ENCODE peak calls at places on chromosomes 13 and 19, in five cellular contexts. One of them, this sample, is unnamed.
A peak's percentile ranks its signal among the peaks of the same experiment; 100 is the strongest.

GRCh38 chr19:35261356-35262100 is 7.2 kb upstream of the USF2 start:
- DNase-seq in prostate gland: no peak
- DNase-seq in breast epithelium: peak; percentile 3
- DNase-seq in stomach: peak; percentile 17
- DNase-seq in Peyer's patch: peak; percentile 44
- DNase-seq in this sample: no peak

GRCh38 chr13:66558511-66558910 is 671.6 kb downstream of the PCDH9 start:
- DNase-seq in prostate gland: no peak
- DNase-seq in breast epithelium: no peak
- DNase-seq in stomach: no peak
- DNase-seq in Peyer's patch: no peak
- DNase-seq in this sample: no peak

GRCh38 chr13:32650705-32651311 is 64.6 kb downstream of the PDS5B start:
- DNase-seq in prostate gland: peak; percentile 23
- DNase-seq in breast epithelium: no peak
- DNase-seq in stomach: peak; percentile 59
- DNase-seq in Peyer's patch: no peak
- DNase-seq in this sample: peak; percentile 82

GRCh38 chr13:42328672-42329071 is 56.7 kb downstream of the AKAP11 start:
- DNase-seq in prostate gland: no peak
- DNase-seq in breast epithelium: no peak
- DNase-seq in stomach: no peak
- DNase-seq in Peyer's patch: no peak
- DNase-seq in this sample: no peak

GRCh38 chr19:40862785-40863184 is 12.5 kb upstream of the CYP2A6 start:
- DNase-seq in prostate gland: no peak
- DNase-seq in breast epithelium: no peak
- DNase-seq in stomach: no peak
- DNase-seq in Peyer's patch: no peak
- DNase-seq in this sample: no peak

GRCh38 chr13:75857291-75857690 is 221.2 kb downstream of the LMO7 start:
- DNase-seq in prostate gland: no peak
- DNase-seq in breast epithelium: no peak
- DNase-seq in stomach: no peak
- DNase-seq in Peyer's patch: no peak
- DNase-seq in this sample: no peak

GRCh38 chr13:60790620-60791019 is 393.6 kb downstream of the TDRD3 start:
- DNase-seq in prostate gland: no peak
- DNase-seq in breast epithelium: no peak
- DNase-seq in stomach: peak; percentile 25
- DNase-seq in Peyer's patch: no peak
- DNase-seq in this sample: no peak

GRCh38 chr19:38452430-38453366 is 19.2 kb downstream of the RYR1 start:
- DNase-seq in prostate gland: no peak
- DNase-seq in breast epithelium: no peak
- DNase-seq in stomach: no peak
- DNase-seq in Peyer's patch: no peak
- DNase-seq in this sample: no peak

GRCh38 chr13:21657538-21657937 is 13.3 kb upstream of the FGF9 start:
- DNase-seq in prostate gland: no peak
- DNase-seq in breast epithelium: no peak
- DNase-seq in stomach: no peak
- DNase-seq in Peyer's patch: no peak
- DNase-seq in this sample: peak; percentile 23

GRCh38 chr19:13843104-13843921 is 33.6 kb upstream of the NANOS3 start:
- DNase-seq in prostate gland: peak; percentile 76
- DNase-seq in breast epithelium: peak; percentile 84
- DNase-seq in stomach: peak; percentile 78
- DNase-seq in Peyer's patch: peak; percentile 70
- DNase-seq in this sample: no peak

GRCh38 chr19:31648347-31648746 is 299.1 kb upstream of the TSHZ3 start:
- DNase-seq in prostate gland: no peak
- DNase-seq in breast epithelium: no peak
- DNase-seq in stomach: no peak
- DNase-seq in Peyer's patch: no peak
- DNase-seq in this sample: no peak

GRCh38 chr13:43348397-43348796 is 325.0 kb downstream of the DNAJC15 start:
- DNase-seq in prostate gland: no peak
- DNase-seq in breast epithelium: no peak
- DNase-seq in stomach: no peak
- DNase-seq in Peyer's patch: no peak
- DNase-seq in this sample: no peak

GRCh38 chr19:45428385-45429231 is 4.9 kb upstream of the ERCC1 start:
- DNase-seq in prostate gland: no peak
- DNase-seq in breast epithelium: no peak
- DNase-seq in stomach: peak; percentile 38
- DNase-seq in Peyer's patch: no peak
- DNase-seq in this sample: peak; percentile 45

GRCh38 chr19:48448563-48448962 is 2.8 kb downstream of the GRWD1 start:
- DNase-seq in prostate gland: no peak
- DNase-seq in breast epithelium: no peak
- DNase-seq in stomach: no peak
- DNase-seq in Peyer's patch: no peak
- DNase-seq in this sample: no peak

GRCh38 chr13:92590503-92590908 is 636.1 kb upstream of the GPC6 start:
- DNase-seq in prostate gland: no peak
- DNase-seq in breast epithelium: no peak
- DNase-seq in stomach: no peak
- DNase-seq in Peyer's patch: no peak
- DNase-seq in this sample: no peak

GRCh38 chr19:50721441-50722137 is 1.6 kb upstream of the CLEC11A start:
- DNase-seq in prostate gland: no peak
- DNase-seq in breast epithelium: no peak
- DNase-seq in stomach: no peak
- DNase-seq in Peyer's patch: no peak
- DNase-seq in this sample: no peak

GRCh38 chr13:48828962-48829405 is 146.7 kb upstream of the FNDC3A start:
- DNase-seq in prostate gland: no peak
- DNase-seq in breast epithelium: no peak
- DNase-seq in stomach: no peak
- DNase-seq in Peyer's patch: no peak
- DNase-seq in this sample: no peak

GRCh38 chr19:34260771-34261173 is 6.4 kb downstream of the GARRE1 start:
- DNase-seq in prostate gland: no peak
- DNase-seq in breast epithelium: no peak
- DNase-seq in stomach: no peak
- DNase-seq in Peyer's patch: no peak
- DNase-seq in this sample: no peak

GRCh38 chr13:83449666-83450395 is 432.4 kb downstream of the SLITRK1 start:
- DNase-seq in prostate gland: no peak
- DNase-seq in breast epithelium: no peak
- DNase-seq in stomach: no peak
- DNase-seq in Peyer's patch: no peak
- DNase-seq in this sample: no peak

GRCh38 chr13:99542788-99543406 is 41.6 kb downstream of the TM9SF2 start:
- DNase-seq in prostate gland: no peak
- DNase-seq in breast epithelium: no peak
- DNase-seq in stomach: no peak
- DNase-seq in Peyer's patch: no peak
- DNase-seq in this sample: no peak

GRCh38 chr13:90867336-90867683 is 480.2 kb upstream of the MIR17HG start:
- DNase-seq in prostate gland: peak; percentile 38
- DNase-seq in breast epithelium: peak; percentile 52
- DNase-seq in stomach: peak; percentile 37
- DNase-seq in Peyer's patch: peak; percentile 67
- DNase-seq in this sample: peak; percentile 57

GRCh38 chr19:19821366-19822147 is at the start of gene ZNF506:
- DNase-seq in prostate gland: peak; percentile 99
- DNase-seq in breast epithelium: peak; percentile 100
- DNase-seq in stomach: peak; percentile 100
- DNase-seq in Peyer's patch: peak; percentile 96
- DNase-seq in this sample: peak; percentile 85
- TF ChIP-seq POLR2A in prostate gland: peak; percentile 73
- TF ChIP-seq POLR2A in breast epithelium: peak; percentile 88
- TF ChIP-seq POLR2A in stomach: no peak
- TF ChIP-seq POLR2A in Peyer's patch: peak; percentile 84
- TF ChIP-seq POLR2A in this sample: peak; percentile 57

GRCh38 chr19:18867199-18867598 is 28.8 kb downstream of the CERS1 start:
- DNase-seq in prostate gland: no peak
- DNase-seq in breast epithelium: no peak
- DNase-seq in stomach: no peak
- DNase-seq in Peyer's patch: no peak
- DNase-seq in this sample: no peak

GRCh38 chr19:18867751-18868150 is 28.2 kb downstream of the CERS1 start:
- DNase-seq in prostate gland: no peak
- DNase-seq in breast epithelium: no peak
- DNase-seq in stomach: no peak
- DNase-seq in Peyer's patch: no peak
- DNase-seq in this sample: no peak

GRCh38 chr19:18865106-18865972 is 30.6 kb downstream of the CERS1 start:
- DNase-seq in prostate gland: no peak
- DNase-seq in breast epithelium: no peak
- DNase-seq in stomach: no peak
- DNase-seq in Peyer's patch: no peak
- DNase-seq in this sample: no peak

GRCh38 chr19:18866800-18867123 is 29.2 kb downstream of the CERS1 start:
- DNase-seq in prostate gland: no peak
- DNase-seq in breast epithelium: no peak
- DNase-seq in stomach: no peak
- DNase-seq in Peyer's patch: no peak
- DNase-seq in this sample: no peak

GRCh38 chr19:18865973-18866799 is 29.8 kb downstream of the CERS1 start:
- DNase-seq in prostate gland: peak; percentile 46
- DNase-seq in breast epithelium: no peak
- DNase-seq in stomach: peak; percentile 67
- DNase-seq in Peyer's patch: peak; percentile 77
- DNase-seq in this sample: peak; percentile 74
- TF ChIP-seq POLR2A in prostate gland: no peak
- TF ChIP-seq POLR2A in breast epithelium: no peak
- TF ChIP-seq POLR2A in stomach: no peak
- TF ChIP-seq POLR2A in Peyer's patch: no peak
- TF ChIP-seq POLR2A in this sample: no peak

GRCh38 chr13:24270639-24271131 is 38.7 kb upstream of the C1QTNF9 start:
- DNase-seq in prostate gland: no peak
- DNase-seq in breast epithelium: no peak
- DNase-seq in stomach: peak; percentile 61
- DNase-seq in Peyer's patch: peak; percentile 73
- DNase-seq in this sample: peak; percentile 64
- TF ChIP-seq POLR2A in prostate gland: no peak
- TF ChIP-seq POLR2A in breast epithelium: no peak
- TF ChIP-seq POLR2A in stomach: no peak
- TF ChIP-seq POLR2A in Peyer's patch: peak; percentile 25
- TF ChIP-seq POLR2A in this sample: peak; percentile 73

DNA sequence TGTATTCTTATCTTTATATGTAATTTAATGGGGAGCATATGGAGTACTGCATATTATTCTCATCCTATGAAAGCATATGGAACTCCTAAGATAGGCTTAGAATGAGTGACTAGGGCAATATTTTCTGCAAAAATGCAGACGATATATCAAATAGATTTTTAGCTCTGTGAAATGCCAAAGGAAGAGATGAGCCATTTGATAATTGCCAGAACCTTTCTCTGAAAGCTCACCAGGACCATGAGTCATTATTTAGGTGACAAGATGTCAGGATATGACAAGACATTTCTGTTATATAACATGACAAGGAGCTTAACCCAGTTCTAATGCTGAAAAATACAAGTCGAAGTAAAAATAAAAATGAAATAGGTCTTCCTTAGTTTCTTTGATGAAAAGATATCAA is 145.0 kb downstream of the SLITRK6 start:
- DNase-seq in prostate gland: no peak
- DNase-seq in breast epithelium: no peak
- DNase-seq in stomach: no peak
- DNase-seq in Peyer's patch: no peak
- DNase-seq in this sample: no peak
- TF ChIP-seq POLR2A in prostate gland: no peak
- TF ChIP-seq POLR2A in breast epithelium: no peak
- TF ChIP-seq POLR2A in stomach: no peak
- TF ChIP-seq POLR2A in Peyer's patch: no peak
- TF ChIP-seq POLR2A in this sample: no peak

DNA sequence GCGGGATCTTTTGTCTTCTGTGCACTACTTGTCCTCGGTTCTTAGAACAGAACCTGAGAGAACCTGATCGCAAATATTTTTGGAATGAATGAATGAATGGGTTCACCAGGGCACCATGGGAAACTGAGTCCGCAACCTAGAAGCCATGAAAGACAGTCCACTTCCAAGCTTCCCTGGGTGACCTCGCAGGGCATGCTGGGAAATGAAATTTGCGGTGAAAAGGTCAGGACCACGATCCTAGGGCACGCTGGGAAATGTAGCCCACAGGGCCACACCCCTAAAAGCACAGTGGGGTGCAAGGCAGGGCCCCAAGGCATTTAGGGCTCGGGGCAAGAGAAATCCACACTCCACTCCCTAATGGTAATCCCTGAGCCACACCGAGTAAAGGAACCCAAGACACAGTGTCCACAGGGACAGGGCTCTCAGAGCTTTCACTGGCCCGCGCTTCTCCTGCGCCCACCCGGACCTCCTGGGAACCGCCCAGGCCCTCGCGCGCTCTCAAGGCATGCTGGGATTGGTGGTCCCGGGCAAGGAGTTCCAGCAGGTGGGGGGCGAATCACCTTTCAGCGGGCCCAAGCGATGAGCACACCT is 1.1 kb upstream of the PPP1R12C start:
- DNase-seq in prostate gland: no peak
- DNase-seq in breast epithelium: no peak
- DNase-seq in stomach: no peak
- DNase-seq in Peyer's patch: no peak
- DNase-seq in this sample: peak; percentile 50
- TF ChIP-seq POLR2A in prostate gland: no peak
- TF ChIP-seq POLR2A in breast epithelium: no peak
- TF ChIP-seq POLR2A in stomach: no peak
- TF ChIP-seq POLR2A in Peyer's patch: no peak
- TF ChIP-seq POLR2A in this sample: no peak

GRCh38 chr13:88643233-88643632 is 972.1 kb downstream of the SLITRK5 start:
- DNase-seq in prostate gland: no peak
- DNase-seq in breast epithelium: no peak
- DNase-seq in stomach: no peak
- DNase-seq in Peyer's patch: no peak
- DNase-seq in this sample: no peak
- TF ChIP-seq POLR2A in prostate gland: no peak
- TF ChIP-seq POLR2A in breast epithelium: no peak
- TF ChIP-seq POLR2A in stomach: no peak
- TF ChIP-seq POLR2A in Peyer's patch: no peak
- TF ChIP-seq POLR2A in this sample: no peak

DNA sequence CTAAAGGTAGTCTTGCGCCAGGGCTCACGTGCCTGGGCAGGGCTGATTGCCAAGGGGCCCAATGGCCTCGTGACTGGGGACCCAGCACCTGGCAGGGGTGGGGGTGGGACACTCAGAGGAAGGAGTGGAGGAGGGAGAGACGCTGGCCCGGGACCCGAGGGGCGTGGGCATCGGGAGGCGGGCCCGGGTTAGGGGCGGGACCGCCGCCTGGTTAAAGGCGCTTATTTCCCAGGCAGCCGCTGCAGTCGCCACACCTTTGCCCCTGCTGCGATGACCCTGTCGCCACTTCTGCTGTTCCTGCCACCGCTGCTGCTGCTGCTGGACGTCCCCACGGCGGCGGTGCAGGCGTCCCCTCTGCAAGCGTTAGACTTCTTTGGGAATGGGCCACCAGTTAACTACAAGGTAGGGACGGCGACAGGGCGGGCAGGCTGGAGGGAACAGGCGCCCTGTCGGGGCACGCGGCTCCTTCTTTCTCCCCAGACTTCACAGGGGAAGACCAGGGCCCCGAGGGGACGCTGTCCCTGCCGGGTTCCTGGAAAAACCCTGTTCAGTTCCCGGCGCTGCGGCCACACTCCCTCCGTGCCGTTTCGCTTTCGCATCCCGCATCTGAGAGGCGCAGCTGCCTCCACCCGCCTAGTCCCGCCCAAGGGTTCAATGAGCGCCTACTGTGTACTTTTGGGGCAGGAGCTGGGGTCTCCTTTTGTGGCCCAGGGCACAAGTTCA is at the start of gene IFI30:
- DNase-seq in prostate gland: peak; percentile 73
- DNase-seq in breast epithelium: peak; percentile 74
- DNase-seq in stomach: peak; percentile 96
- DNase-seq in Peyer's patch: peak; percentile 86
- DNase-seq in this sample: no peak
- TF ChIP-seq POLR2A in prostate gland: peak; percentile 75
- TF ChIP-seq POLR2A in breast epithelium: no peak
- TF ChIP-seq POLR2A in stomach: no peak
- TF ChIP-seq POLR2A in Peyer's patch: peak; percentile 77
- TF ChIP-seq POLR2A in this sample: peak; percentile 43